ENCODE peak calls at places on chromosomes 16 and 17, in ten cellular contexts. Y is ACHN; S is GM20000; T is activated CD4-positive, CD25-positive, alpha-beta regulatory T cell; E is NCI-H1417; I is naive thymus-derived CD8-positive, alpha-beta T cell; P is astrocyte of the spinal cord; V is ovary; F is HCEC 1CT; H is ureter. Z is an unnamed sample.

GRCh38 chr17:63696381-63696961 is 3.5 kb downstream of the LIMD2 start:
- DNase-seq in Y (peak), S (peak), T (no peak), E (peak), I (peak), P (peak), V (no peak), F (peak), H (no peak), Z (peak)

GRCh38 chr16:30805056-30805369 is 18.0 kb upstream of the ZNF629 start:
- DNase-seq in Y (no peak), S (no peak), T (no peak), E (no peak), I (no peak), P (no peak), V (no peak), F (no peak), H (no peak), Z (no peak)

GRCh38 chr16:80125677-80126076 is 415.1 kb upstream of the DYNLRB2 start:
- DNase-seq in Y (no peak), S (no peak), T (no peak), E (no peak), I (no peak), P (no peak), V (peak), F (no peak), H (no peak), Z (no peak)

GRCh38 chr16:9791566-9791965 is 390.7 kb downstream of the GRIN2A start:
- DNase-seq in Y (no peak), S (no peak), T (no peak), E (no peak), I (no peak), P (no peak), V (no peak), F (no peak), H (no peak), Z (no peak)

GRCh38 chr17:37107406-37108083 is 158.8 kb downstream of the AATF start:
- DNase-seq in Y (no peak), S (no peak), T (no peak), E (no peak), I (no peak), P (peak), V (peak), F (no peak), H (peak), Z (no peak)

GRCh38 chr16:80994451-80994850 is 12.2 kb downstream of the CMC2 start:
- DNase-seq in Y (no peak), S (no peak), T (no peak), E (no peak), I (no peak), P (peak), V (no peak), F (peak), H (no peak), Z (no peak)

GRCh38 chr17:74163271-74163821 is 40.1 kb upstream of the RPL38 start:
- DNase-seq in Y (no peak), S (no peak), T (no peak), E (no peak), I (no peak), P (no peak), V (no peak), F (no peak), H (no peak), Z (no peak)

GRCh38 chr16:11168386-11169065 is 87.5 kb downstream of the SOCS1 start:
- DNase-seq in Y (no peak), S (no peak), T (no peak), E (no peak), I (no peak), P (no peak), V (no peak), F (no peak), H (no peak), Z (no peak)

GRCh38 chr16:89149386-89149785 is 22.2 kb upstream of the CDH15 start:
- DNase-seq in Y (peak), S (no peak), T (no peak), E (no peak), I (no peak), P (no peak), V (no peak), F (no peak), H (no peak), Z (no peak)

GRCh38 chr16:2038359-2039285 is 9.0 kb downstream of the NTHL1 start:
- DNase-seq in Y (no peak), S (no peak), T (no peak), E (no peak), I (no peak), P (no peak), V (peak), F (no peak), H (no peak), Z (no peak)

GRCh38 chr17:29483503-29483902 is 83.3 kb downstream of the ABHD15 start:
- DNase-seq in Y (no peak), S (no peak), T (no peak), E (no peak), I (no peak), P (no peak), V (no peak), F (no peak), H (no peak), Z (no peak)

GRCh38 chr16:24024971-24025370 is 189.2 kb downstream of the PRKCB start:
- DNase-seq in Y (no peak), S (no peak), T (no peak), E (no peak), I (no peak), P (no peak), V (no peak), F (no peak), H (no peak), Z (no peak)

GRCh38 chr17:38881600-38882191 is 11.8 kb downstream of the LASP1 start:
- DNase-seq in Y (no peak), S (no peak), T (no peak), E (peak), I (peak), P (peak), V (peak), F (no peak), H (peak), Z (no peak)

GRCh38 chr17:75723201-75723930 is 2.1 kb downstream of the ITGB4 start:
- DNase-seq in Y (no peak), S (no peak), T (no peak), E (peak), I (no peak), P (no peak), V (no peak), F (no peak), H (peak), Z (no peak)

GRCh38 chr17:19502517-19502916 is 31.1 kb upstream of the SLC47A1 start:
- DNase-seq in Y (no peak), S (no peak), T (no peak), E (no peak), I (peak), P (no peak), V (no peak), F (no peak), H (no peak), Z (no peak)

GRCh38 chr16:30678586-30678970 is 20.3 kb downstream of the FBRS start:
- DNase-seq in Y (no peak), S (no peak), T (no peak), E (no peak), I (no peak), P (no peak), V (no peak), F (no peak), H (no peak), Z (no peak)

GRCh38 chr17:9206160-9206988 is 185.1 kb downstream of the NTN1 start:
- DNase-seq in Y (no peak), S (no peak), T (no peak), E (no peak), I (no peak), P (no peak), V (no peak), F (no peak), H (no peak), Z (no peak)

GRCh38 chr17:73248532-73248931 is 13.1 kb downstream of the CPSF4L start:
- DNase-seq in Y (no peak), S (no peak), T (no peak), E (no peak), I (no peak), P (no peak), V (no peak), F (no peak), H (no peak), Z (no peak)

GRCh38 chr17:41710472-41711090 is 1.6 kb upstream of the GAST start:
- DNase-seq in Y (peak), S (no peak), T (no peak), E (peak), I (no peak), P (peak), V (no peak), F (peak), H (no peak), Z (peak)

Z was measured in NCI-H1436.